ENCODE peak calls at places on chromosomes 7 and 10, in seven cellular contexts. A is BJ, I is neural progenitor cell, T is A549, S is HFF-Myc, N is suprapubic skin, D is adrenal gland. G is an unnamed sample.

GRCh38 chr10:63206576-63206975 is 73.4 kb downstream of the NRBF2 start:
- DNase-seq in N (no peak), S (no peak), D (no peak), T (no peak), I (no peak), A (no peak), G (no peak)

GRCh38 chr7:133859191-133859590 is 267.9 kb upstream of the LRGUK start:
- DNase-seq in D (no peak), I (no peak), N (no peak), A (no peak), T (no peak), S (no peak), G (no peak)

GRCh38 chr10:95290801-95291633 is at the start of gene PDLIM1:
- DNase-seq in I (peak; percentile 81), S (no peak), A (no peak), N (peak; percentile 86), D (peak; percentile 40), T (peak; percentile 72), G (peak; percentile 78)

GRCh38 chr10:29723704-29724103 is 88.9 kb upstream of the SVIL start:
- DNase-seq in N (no peak), I (no peak), A (no peak), T (no peak), S (no peak), D (no peak), G (no peak)

GRCh38 chr10:77131214-77131613 is 506.4 kb downstream of the KCNMA1 start:
- DNase-seq in I (no peak), T (no peak), D (no peak), N (no peak), A (no peak), S (no peak), G (peak; percentile 67)

GRCh38 chr7:94183289-94183749 is 179.2 kb upstream of the BET1 start:
- DNase-seq in N (no peak), A (peak; percentile 100), D (peak; percentile 44), T (peak; percentile 98), I (peak; percentile 11), S (peak; percentile 98), G (peak; percentile 91)

GRCh38 chr10:73168486-73168844 is 546 bp downstream of the FAM149B1 start:
- DNase-seq in S (no peak), A (no peak), T (peak; percentile 62), N (no peak), I (no peak), D (no peak), G (no peak)

GRCh38 chr10:409403-410040 is 274.3 kb downstream of the ZMYND11 start:
- DNase-seq in I (no peak), S (no peak), T (no peak), N (no peak), D (no peak), A (no peak), G (no peak)

GRCh38 chr7:93119191-93119905 is 1.6 kb upstream of the SAMD9 start:
- DNase-seq in T (peak; percentile 22), S (no peak), I (no peak), D (no peak), N (no peak), A (peak; percentile 30), G (peak; percentile 59)

GRCh38 chr10:4662576-4663161 is 163.3 kb upstream of the AKR1E2 start:
- DNase-seq in A (no peak), S (no peak), N (no peak), T (peak; percentile 80), I (no peak), D (no peak), G (no peak)

GRCh38 chr10:4658777-4659176 is 167.2 kb upstream of the AKR1E2 start:
- DNase-seq in I (no peak), A (no peak), N (no peak), T (no peak), D (no peak), S (no peak), G (no peak)

GRCh38 chr10:4661572-4662255 is 164.3 kb upstream of the AKR1E2 start:
- DNase-seq in I (no peak), A (no peak), S (no peak), N (peak; percentile 93), T (no peak), D (no peak), G (no peak)

DNA sequence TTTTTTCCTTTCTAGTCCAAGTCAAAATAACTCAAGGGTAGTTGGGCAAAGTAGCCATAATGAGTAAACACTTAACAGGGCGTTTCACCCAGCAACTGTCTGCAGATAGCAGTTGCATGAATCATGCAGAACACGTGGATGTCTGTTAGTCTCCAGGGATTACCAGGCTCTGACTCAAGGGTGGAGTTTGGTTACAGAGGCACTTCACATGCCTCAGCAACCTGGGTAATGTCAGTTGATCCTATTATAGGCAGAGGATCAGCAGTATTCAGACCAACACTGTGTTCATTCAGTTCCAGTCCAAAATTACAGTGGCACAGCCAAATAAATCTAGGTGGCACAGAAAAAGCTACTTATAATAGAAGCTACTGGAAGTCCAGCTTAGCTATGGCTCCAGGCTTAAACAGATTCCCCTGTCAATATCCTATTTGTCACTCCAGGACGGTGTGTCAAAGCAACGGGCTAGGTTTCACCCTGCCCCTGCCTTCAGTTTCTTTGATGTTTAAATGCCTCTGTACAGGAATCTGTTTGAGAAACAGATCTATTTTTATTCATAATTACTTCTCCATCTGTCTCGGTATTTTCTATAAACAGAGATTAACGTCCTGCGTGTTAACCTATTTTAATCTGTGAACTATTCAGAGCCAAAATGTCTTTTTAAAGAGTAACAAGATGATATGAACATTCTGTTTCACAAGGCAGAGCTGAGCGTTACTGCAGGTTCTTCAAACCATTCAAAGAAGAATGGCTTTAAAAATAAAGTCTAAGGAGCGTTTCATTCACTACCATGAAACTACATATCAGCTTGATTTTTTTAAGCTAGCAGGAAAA is 162.6 kb upstream of the AKR1E2 start:
- DNase-seq in N (peak; percentile 84), D (peak; percentile 52), I (peak; percentile 50), A (peak; percentile 96), T (peak; percentile 98), S (peak; percentile 99), G (peak; percentile 100)
- H3K4me3 ChIP-seq in N (no peak overlapping the region), D (no peak overlapping the region), I (no peak overlapping the region), A (no peak overlapping the region), T (peak overlapping the region; percentile 24), S (no peak overlapping the region), G (no peak overlapping the region)

GRCh38 chr7:105937411-105937810 is 25.7 kb upstream of the CDHR3 start:
- DNase-seq in A (no peak), T (no peak), S (no peak), N (no peak), I (no peak), D (no peak), G (no peak)

GRCh38 chr7:105935250-105935649 is 27.8 kb upstream of the CDHR3 start:
- DNase-seq in D (no peak), I (no peak), T (no peak), S (no peak), N (no peak), A (no peak), G (peak; percentile 35)

GRCh38 chr7:105932835-105933477 is 30.1 kb upstream of the CDHR3 start:
- DNase-seq in S (peak; percentile 89), D (no peak), T (no peak), I (peak; percentile 53), A (peak; percentile 85), N (peak; percentile 67), G (peak; percentile 13)

GRCh38 chr7:105931179-105931578 is 31.9 kb upstream of the CDHR3 start:
- DNase-seq in N (no peak), S (no peak), T (no peak), I (no peak), D (no peak), A (no peak), G (no peak)

DNA sequence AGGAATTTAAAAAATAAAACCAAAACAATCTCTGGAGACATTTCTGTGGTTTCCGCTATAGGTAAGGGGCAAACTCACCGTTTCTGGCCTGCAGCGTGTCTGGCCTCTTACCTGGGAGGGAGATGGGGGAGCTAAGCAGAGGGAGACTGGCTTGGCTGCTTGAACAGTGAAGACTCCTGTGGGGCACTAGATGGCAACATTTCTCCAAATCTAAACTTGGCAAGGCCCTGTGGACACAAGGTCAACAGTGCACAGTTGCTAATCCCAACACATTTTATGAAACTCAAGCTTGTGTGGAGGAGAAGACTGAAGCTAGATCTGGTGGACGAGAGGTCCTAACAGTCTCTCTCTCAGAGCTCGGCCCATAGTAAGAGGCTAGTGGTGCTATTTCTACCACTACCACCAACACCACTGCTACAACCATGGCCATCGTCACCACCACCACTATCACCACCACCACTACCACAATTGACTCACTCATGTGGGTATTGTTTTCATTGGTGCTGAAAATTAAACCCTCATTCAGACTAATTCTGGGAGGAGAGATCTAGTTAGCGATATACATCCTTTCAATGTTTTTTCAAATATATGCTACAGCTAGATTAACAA is 28.4 kb upstream of the CDHR3 start:
- DNase-seq in T (peak; percentile 55), A (no peak), I (peak; percentile 53), S (peak; percentile 19), D (peak; percentile 68), N (no peak), G (no peak)
- TF ChIP-seq CTCF in T (peak; percentile 33), A (peak; percentile 33), I (peak; percentile 51), S (peak; percentile 25), D (peak; percentile 59), N (no peak), G (no peak)

DNA sequence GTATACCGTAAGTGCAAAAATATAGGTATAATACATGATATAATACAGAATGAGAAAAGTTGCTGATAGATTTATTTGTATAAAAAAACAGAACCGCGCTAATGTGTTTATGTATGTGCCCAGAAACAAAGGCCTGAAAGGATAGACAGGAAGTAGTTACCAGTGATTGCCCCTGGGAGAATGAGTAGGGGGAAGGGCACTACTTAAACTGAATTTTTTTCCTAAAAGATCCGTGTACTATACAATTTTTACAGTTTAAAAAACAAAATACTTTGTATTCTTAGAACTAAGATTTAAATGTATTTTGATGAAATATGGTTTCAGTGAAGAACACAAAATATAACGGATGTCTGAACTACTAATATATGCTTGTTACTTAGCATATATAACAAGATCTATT is 2.9 kb downstream of the IPMK start:
- DNase-seq in D (no peak), I (no peak), N (no peak), A (no peak), T (no peak), S (no peak), G (no peak)
- H3K4me3 ChIP-seq in D (no peak overlapping the region), I (no peak overlapping the region), N (no peak overlapping the region), A (no peak overlapping the region), T (no peak overlapping the region), S (no peak overlapping the region), G (no peak overlapping the region)

GRCh38 chr7:80100254-80100653 is 34.4 kb upstream of the GNAI1 start:
- DNase-seq in I (no peak), A (no peak), S (no peak), T (no peak), D (no peak), N (no peak), G (no peak)

GRCh38 chr7:80093349-80093748 is 41.3 kb upstream of the GNAI1 start:
- DNase-seq in D (no peak), I (no peak), S (no peak), N (no peak), A (no peak), T (no peak), G (no peak)

GRCh38 chr7:80097756-80098155 is 36.9 kb upstream of the GNAI1 start:
- DNase-seq in A (no peak), N (no peak), D (no peak), I (no peak), T (no peak), S (no peak), G (peak; percentile 45)

GRCh38 chr7:80098795-80099194 is 35.8 kb upstream of the GNAI1 start:
- DNase-seq in A (no peak), N (no peak), D (no peak), T (no peak), I (peak; percentile 33), S (no peak), G (no peak)

DNA sequence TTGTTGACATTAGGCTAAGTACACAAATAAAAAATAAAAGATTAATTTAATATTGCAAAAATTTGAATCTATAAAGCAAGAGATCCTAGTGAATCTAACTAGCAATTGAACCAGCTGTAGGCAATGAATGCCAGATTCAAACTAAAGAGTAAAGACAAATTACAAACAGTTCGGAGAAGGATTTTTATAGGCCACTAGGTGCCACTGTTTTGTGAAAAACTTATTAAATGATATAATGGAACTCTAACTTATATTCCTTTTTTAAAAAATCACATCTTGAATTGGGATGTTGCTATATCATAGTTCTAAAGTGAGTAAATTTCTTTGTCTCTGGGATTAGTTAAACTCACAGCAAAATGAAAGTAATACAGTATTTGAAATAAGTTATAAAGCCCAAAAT is 39.1 kb upstream of the GNAI1 start:
- DNase-seq in N (no peak), A (no peak), S (no peak), T (no peak), I (no peak), D (no peak), G (peak; percentile 23)
- TF ChIP-seq CTCF in N (peak; percentile 35), A (peak; percentile 34), S (no peak), T (peak; percentile 58), I (peak; percentile 52), D (peak; percentile 65), G (peak; percentile 34)